ENCODE peak calls at places on chromosomes 16 and 17, in seven cellular contexts. G is IMR-90, M is neuronal stem cell, J is mesenchymal stem cell, C is mesendoderm, D is H1, Z is H9. Y is an unnamed sample.

GRCh38 chr16:70685061-70685937 is 554 bp downstream of the MTSS2 start:
- DNase-seq in G (no peak), M (no peak), J (peak), C (peak), D (no peak), Z (no peak), Y (no peak)

GRCh38 chr17:47192549-47192948 is 3.5 kb upstream of the CDC27 start:
- DNase-seq in G (no peak), M (no peak), J (peak), C (no peak), D (no peak), Z (no peak), Y (no peak)

GRCh38 chr16:24499193-24499814 is 40.1 kb upstream of the RBBP6 start:
- DNase-seq in G (peak), M (peak), J (peak), C (peak), D (peak), Z (peak), Y (peak)

GRCh38 chr17:45345554-45346254 is 28.9 kb upstream of the MAP3K14 start:
- DNase-seq in G (peak), M (no peak), J (peak), C (no peak), D (no peak), Z (no peak), Y (no peak)

GRCh38 chr16:66159987-66160386 is 206.5 kb upstream of the CDH5 start:
- DNase-seq in G (peak), M (no peak), J (peak), C (no peak), D (no peak), Z (no peak), Y (no peak)

GRCh38 chr16:28304214-28304613 is 11.9 kb downstream of the SBK1 start:
- DNase-seq in G (peak), M (peak), J (peak), C (peak), D (peak), Z (peak), Y (peak)

GRCh38 chr16:85888405-85889331 is 10.3 kb upstream of the IRF8 start:
- DNase-seq in G (peak), M (no peak), J (peak), C (no peak), D (no peak), Z (peak), Y (no peak)

GRCh38 chr17:66945451-66945850 is 19.1 kb upstream of the CACNG4 start:
- DNase-seq in G (no peak), M (no peak), J (no peak), C (no peak), D (no peak), Z (peak), Y (no peak)

GRCh38 chr17:80950466-80951120 is 41.0 kb upstream of the CHMP6 start:
- DNase-seq in G (no peak), M (no peak), J (no peak), C (no peak), D (no peak), Z (no peak), Y (no peak)

GRCh38 chr17:20174588-20175265 is 165.6 kb downstream of the SPECC1 start:
- DNase-seq in G (peak), M (no peak), J (peak), C (no peak), D (no peak), Z (no peak), Y (peak)

GRCh38 chr16:85285681-85286065 is 173.4 kb upstream of the CIBAR2 start:
- DNase-seq in G (no peak), M (no peak), J (no peak), C (no peak), D (no peak), Z (no peak), Y (no peak)

GRCh38 chr17:74457146-74457819 is 9.2 kb upstream of the CD300A start:
- DNase-seq in G (peak), M (peak), J (peak), C (peak), D (peak), Z (peak), Y (peak)

GRCh38 chr17:28712037-28712704 is 483 bp upstream of the PROCA1 start:
- DNase-seq in G (no peak), M (no peak), J (peak), C (peak), D (peak), Z (peak), Y (peak)

GRCh38 chr17:75367312-75367711 is 38.2 kb downstream of the GRB2 start:
- DNase-seq in G (peak), M (no peak), J (peak), C (peak), D (no peak), Z (no peak), Y (peak)

GRCh38 chr16:19071811-19072777 is 4.7 kb downstream of the COQ7 start:
- DNase-seq in G (peak), M (peak), J (peak), C (peak), D (peak), Z (peak), Y (peak)

GRCh38 chr16:15576960-15577958 is 65.7 kb downstream of the MARF1 start:
- DNase-seq in G (no peak), M (no peak), J (no peak), C (no peak), D (no peak), Z (no peak), Y (no peak)

GRCh38 chr17:32786169-32786568 is 90.8 kb downstream of the MYO1D start:
- DNase-seq in G (no peak), M (no peak), J (no peak), C (no peak), D (no peak), Z (no peak), Y (no peak)

GRCh38 chr17:74520790-74521480 is 10.3 kb downstream of the CD300LB start:
- DNase-seq in G (no peak), M (no peak), J (no peak), C (no peak), D (no peak), Z (no peak), Y (peak)

GRCh38 chr16:728890-729744 is 2.2 kb downstream of the HAGHL start:
- DNase-seq in G (no peak), M (no peak), J (peak), C (peak), D (no peak), Z (peak), Y (no peak)

GRCh38 chr17:17681744-17682292 is 560 bp downstream of the RAI1 start:
- DNase-seq in G (no peak), M (no peak), J (no peak), C (no peak), D (no peak), Z (no peak), Y (no peak)

GRCh38 chr16:66902648-66903543 is 15.8 kb downstream of the CDH16 start:
- DNase-seq in G (no peak), M (no peak), J (no peak), C (no peak), D (no peak), Z (no peak), Y (no peak)

GRCh38 chr17:58377005-58377660 is 25.1 kb upstream of the SUPT4H1 start:
- DNase-seq in G (no peak), M (no peak), J (no peak), C (peak), D (peak), Z (peak), Y (peak)

GRCh38 chr17:43769426-43769825 is 9.4 kb downstream of the DUSP3 start:
- DNase-seq in G (no peak), M (no peak), J (no peak), C (no peak), D (no peak), Z (no peak), Y (no peak)

DNA sequence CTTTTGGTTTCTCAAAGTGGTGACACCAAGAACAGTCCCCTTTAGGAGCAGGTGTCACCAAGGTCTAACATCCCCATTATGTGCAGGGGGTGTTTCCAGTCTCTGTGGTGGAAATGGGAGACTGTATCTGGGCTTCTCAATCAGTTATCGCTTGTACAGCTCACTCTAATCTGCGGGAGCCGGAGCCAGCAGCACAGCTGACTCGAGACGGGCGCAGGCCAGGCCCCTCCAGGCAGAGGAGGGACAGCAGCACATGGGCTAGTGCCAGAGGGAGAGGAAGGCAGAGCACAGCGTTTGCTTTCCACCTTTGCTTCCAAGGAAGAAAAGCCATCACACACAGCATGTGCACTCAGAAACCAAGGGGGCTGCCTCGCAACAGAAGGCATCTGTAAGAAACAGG is 91.2 kb upstream of the CREBBP start:
- DNase-seq in G (peak), M (no peak), J (no peak), C (no peak), D (no peak), Z (no peak), Y (no peak)
- H4K8ac ChIP-seq in G (peak), M (no peak), J (no peak), C (no peak), D (no peak), Z (no peak), Y (no peak)

DNA sequence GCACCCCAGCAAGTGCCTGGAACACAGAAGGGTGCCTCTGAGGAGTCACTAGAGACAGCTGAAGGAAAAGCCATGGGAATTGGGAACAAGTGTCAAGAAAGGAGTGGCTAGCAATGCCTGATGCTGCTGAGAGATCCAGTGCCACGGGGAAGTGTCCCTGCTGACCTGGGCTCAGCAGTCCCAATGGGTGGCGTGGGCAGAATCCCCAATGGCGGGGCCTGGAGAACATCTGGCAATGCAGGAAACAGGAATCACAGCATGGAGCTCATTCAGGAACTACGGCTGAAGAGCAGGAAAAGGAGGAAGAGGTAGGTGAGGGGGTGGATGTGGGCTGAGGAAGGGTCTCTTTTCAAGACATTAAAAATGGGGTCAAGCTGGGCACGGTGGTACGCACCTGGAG is 30.1 kb downstream of the UBE2O start:
- DNase-seq in G (no peak), M (no peak), J (no peak), C (no peak), D (no peak), Z (no peak), Y (no peak)
- H4K8ac ChIP-seq in G (no peak), M (no peak), J (no peak), C (no peak), D (no peak), Z (no peak), Y (no peak)

DNA sequence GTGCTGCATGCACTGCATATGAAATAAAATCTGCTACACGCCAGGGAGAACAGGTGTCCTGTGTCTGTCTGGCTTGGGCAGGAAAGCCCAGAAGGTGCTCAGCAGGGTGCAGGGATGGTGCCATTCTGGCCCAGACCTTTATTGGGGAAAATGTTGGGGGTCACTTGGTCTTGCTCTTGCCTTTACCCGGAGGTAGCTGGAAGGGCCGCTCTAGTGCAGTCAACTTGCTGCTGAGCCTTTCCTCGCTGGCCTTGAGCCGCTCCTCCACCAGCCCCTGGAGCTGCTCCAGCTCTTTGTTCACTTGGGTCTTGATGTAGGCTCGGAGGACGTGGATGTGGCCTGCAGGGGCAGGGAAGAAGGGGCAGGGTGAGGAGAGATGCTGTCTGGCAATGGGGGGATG is 4.5 kb downstream of the CFAP119 start:
- DNase-seq in G (no peak), M (no peak), J (no peak), C (no peak), D (no peak), Z (no peak), Y (no peak)
- H4K8ac ChIP-seq in G (no peak), M (no peak), J (peak), C (no peak), D (no peak), Z (no peak), Y (no peak)

DNA sequence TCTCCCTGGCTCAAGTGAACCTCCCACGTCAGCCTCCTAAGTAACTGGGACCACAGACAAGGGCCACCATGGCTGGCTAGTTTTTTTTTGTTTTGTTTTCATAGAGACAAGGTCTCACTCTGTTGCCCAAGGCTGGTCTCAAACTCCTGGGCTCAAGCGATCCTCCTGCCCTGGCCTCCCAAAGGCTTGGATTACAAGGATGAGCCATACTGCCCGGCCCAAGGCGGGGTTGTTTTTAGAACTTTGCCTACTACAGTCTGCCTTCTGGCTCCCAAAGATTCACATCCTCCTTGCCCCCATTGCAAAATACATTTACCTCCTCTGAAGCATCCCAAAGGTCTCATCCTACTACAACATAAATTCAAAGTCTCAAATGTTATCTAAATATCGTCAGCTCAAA is 49.5 kb upstream of the PHOSPHO1 start:
- DNase-seq in G (no peak), M (no peak), J (no peak), C (no peak), D (no peak), Z (peak), Y (no peak)
- H4K8ac ChIP-seq in G (no peak), M (no peak), J (no peak), C (no peak), D (no peak), Z (no peak), Y (no peak)

Y was measured in trophoblast cell.